ENCODE peak calls at places on chromosomes 13 and 19, in five cellular contexts. A, T, H, W and U are unnamed samples.

GRCh38 chr13:100673831-100674362 is 698 bp downstream of the TMTC4 start:
- DNase-seq in T (no peak), A (peak), W (peak), H (peak), U (peak)

GRCh38 chr19:44745386-44745831 is 3.1 kb upstream of the BCL3 start:
- DNase-seq in H (no peak), W (peak), A (peak), T (no peak), U (no peak)

GRCh38 chr19:19280561-19280960 is 7.5 kb upstream of the TM6SF2 start:
- DNase-seq in A (no peak), H (no peak), W (no peak), T (no peak), U (no peak)

GRCh38 chr19:10352764-10353671 is 13.6 kb upstream of the ICAM3 start:
- DNase-seq in A (no peak), T (no peak), W (no peak), H (no peak), U (no peak)

GRCh38 chr13:57633141-57633949 is 1.8 kb downstream of the PCDH17 start:
- DNase-seq in W (no peak), T (no peak), H (no peak), A (no peak), U (peak)

GRCh38 chr19:16216744-16217670 is 19.3 kb downstream of the AP1M1 start:
- DNase-seq in A (no peak), T (no peak), W (no peak), H (no peak), U (no peak)

GRCh38 chr13:38381840-38382239 is 32.2 kb downstream of the UFM1 start:
- DNase-seq in A (no peak), H (no peak), W (no peak), T (no peak), U (no peak)

GRCh38 chr13:21011378-21011777 is 50.0 kb downstream of the LATS2 start:
- DNase-seq in H (no peak), T (no peak), W (no peak), A (no peak), U (no peak)

GRCh38 chr19:41302624-41303351 is 7.2 kb upstream of the CCDC97 start:
- DNase-seq in H (no peak), W (no peak), T (peak), A (no peak), U (no peak)

GRCh38 chr19:17496337-17496997 is 15.0 kb upstream of the PGLS start:
- DNase-seq in A (peak), H (peak), W (peak), T (peak), U (no peak)

GRCh38 chr19:32129141-32129540 is 216.3 kb upstream of the ZNF507 start:
- DNase-seq in H (no peak), A (no peak), T (no peak), W (no peak), U (no peak)

GRCh38 chr13:104608280-104608679 is 1542.1 kb upstream of the SLC10A2 start:
- DNase-seq in A (no peak), H (no peak), T (no peak), W (no peak), U (no peak)

GRCh38 chr19:49555600-49556411 is 24.6 kb downstream of the NOSIP start:
- DNase-seq in T (peak), W (peak), H (no peak), A (peak), U (peak)

GRCh38 chr19:14248578-14249011 is 42.6 kb upstream of the ADGRL1 start:
- DNase-seq in H (no peak), T (peak), A (peak), W (no peak), U (no peak)

GRCh38 chr19:47512183-47512947 is 2.5 kb downstream of the NAPA start:
- DNase-seq in W (peak), A (no peak), T (no peak), H (no peak), U (no peak)

GRCh38 chr19:13859361-13859880 is 17.5 kb upstream of the NANOS3 start:
- DNase-seq in T (no peak), A (peak), W (no peak), H (no peak), U (no peak)

GRCh38 chr19:920051-920857 is 3.1 kb downstream of the KISS1R start:
- DNase-seq in A (no peak), H (no peak), T (peak), W (no peak), U (no peak)

GRCh38 chr13:29845440-29846056 is 4.9 kb downstream of the UBL3 start:
- DNase-seq in T (no peak), H (no peak), A (peak), W (no peak), U (no peak)

GRCh38 chr13:27607125-27607524 is 13.2 kb downstream of the LNX2 start:
- DNase-seq in A (peak), T (no peak), W (peak), H (no peak), U (no peak)

GRCh38 chr13:96544965-96545364 is 449.3 kb downstream of the OXGR1 start:
- DNase-seq in H (no peak), T (no peak), A (peak), W (no peak), U (no peak)

GRCh38 chr19:50485284-50485955 is 8.8 kb upstream of the GARIN5A start:
- DNase-seq in W (no peak), H (no peak), A (no peak), T (no peak), U (no peak)

GRCh38 chr19:12985049-12985776 is 10.1 kb upstream of the NFIX start:
- DNase-seq in A (peak), W (no peak), T (no peak), H (no peak), U (peak)

GRCh38 chr13:75432045-75432444 is 49.9 kb downstream of the TBC1D4 start:
- DNase-seq in H (no peak), W (no peak), A (no peak), T (no peak), U (no peak)

GRCh38 chr13:113147206-113147605 is 11.2 kb upstream of the PROZ start:
- DNase-seq in H (no peak), W (no peak), A (no peak), T (no peak), U (no peak)

GRCh38 chr13:101455863-101456262 is 3.4 kb downstream of the ITGBL1 start:
- DNase-seq in W (peak), T (no peak), H (no peak), A (peak), U (no peak)

GRCh38 chr13:95235944-95236343 is 65.3 kb downstream of the ABCC4 start:
- DNase-seq in W (no peak), T (no peak), H (no peak), A (no peak), U (no peak)

GRCh38 chr19:58227964-58228583 is 640 bp upstream of the ZNF544 start:
- DNase-seq in T (no peak), W (peak), H (no peak), A (no peak), U (no peak)

GRCh38 chr13:59178344-59178743 is 985.4 kb downstream of the DIAPH3 start:
- DNase-seq in H (no peak), A (peak), W (no peak), T (no peak), U (no peak)

GRCh38 chr19:43438291-43439162 is 23.8 kb downstream of the TEX101 start:
- DNase-seq in H (no peak), T (no peak), A (no peak), W (peak), U (no peak)

GRCh38 chr19:40705362-40705651 is 11.4 kb downstream of the COQ8B start:
- DNase-seq in H (no peak), T (no peak), A (peak), W (no peak), U (no peak)

GRCh38 chr13:76632388-76633044 is 253.7 kb downstream of the KCTD12 start:
- DNase-seq in H (no peak), T (no peak), A (no peak), W (no peak), U (no peak)

GRCh38 chr19:15452111-15453047 is 2.6 kb upstream of the WIZ start:
- DNase-seq in H (peak), W (peak), A (peak), T (no peak), U (peak)

GRCh38 chr19:8192227-8192820 is 16.8 kb upstream of the CERS4 start:
- DNase-seq in H (no peak), T (no peak), A (no peak), W (no peak), U (no peak)

GRCh38 chr19:40704491-40705361 is 12.0 kb downstream of the COQ8B start:
- DNase-seq in T (no peak), A (no peak), H (no peak), W (no peak), U (no peak)

GRCh38 chr13:94617389-94618000 is 15.8 kb downstream of the GPR180 start:
- DNase-seq in H (no peak), W (no peak), T (no peak), A (peak), U (no peak)

GRCh38 chr19:34926361-34926684 is 380 bp upstream of the ZNF30 start:
- DNase-seq in A (no peak), W (no peak), H (no peak), T (no peak), U (no peak)

GRCh38 chr13:53015044-53015443 is 13.6 kb upstream of the OLFM4 start:
- DNase-seq in H (no peak), T (no peak), W (no peak), A (no peak), U (no peak)

GRCh38 chr19:51274037-51274370 is 23.1 kb downstream of the SIGLECL1 start:
- DNase-seq in A (no peak), T (no peak), H (no peak), W (no peak), U (no peak)